ENCODE peak calls at places on chromosomes 5 and 9, in nine cellular contexts. S, C, G, L, N, T, A, V and Q are unnamed samples.

GRCh38 chr5:144219869-144220268 is 49.2 kb downstream of the KCTD16 start:
- DNase-seq in N (no peak), T (no peak), V (no peak), C (no peak), S (no peak), A (no peak), G (no peak), L (no peak), Q (no peak)

GRCh38 chr9:90034071-90034470 is 429.3 kb downstream of the GADD45G start:
- DNase-seq in V (no peak), G (no peak), T (no peak), N (no peak), C (no peak), S (no peak), A (no peak), L (no peak), Q (no peak)

GRCh38 chr5:40716000-40716399 is 36.3 kb downstream of the PTGER4 start:
- DNase-seq in C (no peak), L (no peak), V (no peak), T (no peak), S (no peak), G (no peak), A (no peak), N (no peak), Q (no peak)

GRCh38 chr9:113577525-113578261 is 114.2 kb downstream of the RGS3 start:
- DNase-seq in G (no peak), V (peak), T (no peak), C (no peak), N (no peak), S (peak), L (no peak), A (no peak), Q (no peak)

GRCh38 chr9:70142101-70142500 is 98.5 kb downstream of the MAMDC2 start:
- DNase-seq in C (no peak), G (no peak), L (no peak), A (no peak), T (no peak), S (no peak), N (no peak), V (no peak), Q (no peak)

GRCh38 chr5:140011297-140011802 is 31.7 kb downstream of the NRG2 start:
- DNase-seq in A (no peak), C (no peak), S (peak), T (peak), V (peak), N (no peak), G (no peak), L (no peak), Q (peak)

GRCh38 chr5:89396262-89396975 is 513.4 kb upstream of the MEF2C start:
- DNase-seq in S (peak), N (no peak), T (no peak), V (peak), C (no peak), L (no peak), G (no peak), A (no peak), Q (no peak)

GRCh38 chr5:115624994-115625393 is 842 bp downstream of the TMED7 start:
- DNase-seq in G (no peak), C (no peak), S (no peak), T (no peak), A (no peak), N (no peak), L (no peak), V (no peak), Q (no peak)

GRCh38 chr5:37740331-37741066 is 99.3 kb downstream of the GDNF start:
- DNase-seq in A (no peak), C (no peak), S (no peak), N (no peak), L (no peak), G (no peak), T (no peak), V (peak), Q (no peak)

DNA sequence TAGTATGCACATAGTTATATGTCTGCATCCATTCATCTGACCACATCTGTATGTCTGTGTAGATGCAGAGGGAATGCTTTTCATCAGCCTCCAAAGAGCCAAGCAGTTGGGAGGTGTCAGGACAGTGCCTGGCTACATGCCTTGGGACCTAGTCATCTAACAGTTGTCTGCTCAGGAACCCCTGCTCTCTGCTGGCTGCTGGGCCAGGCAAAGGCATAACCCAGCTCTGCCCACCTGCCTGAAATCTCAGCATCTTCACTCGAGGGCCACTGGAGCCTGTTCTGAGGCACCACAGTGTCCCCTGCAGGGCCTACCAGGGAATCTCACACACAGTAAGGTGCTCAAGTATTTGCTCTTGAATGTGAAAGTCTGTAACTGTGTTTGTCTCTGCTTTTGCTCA is 3.7 kb downstream of the C9orf50 start:
- DNase-seq in A (no peak), S (peak), N (peak), T (no peak), G (no peak), C (no peak), V (peak), L (no peak), Q (peak)
- TF ChIP-seq CTCF in A (peak), S (peak), N (peak), T (no peak), G (no peak), C (no peak), V (peak), L (peak), Q (peak)

GRCh38 chr5:53321073-53321472 is 159.4 kb upstream of the FST start:
- DNase-seq in V (no peak), L (no peak), S (no peak), G (no peak), C (no peak), T (no peak), A (no peak), N (no peak), Q (no peak)

GRCh38 chr5:53321721-53322120 is 158.7 kb upstream of the FST start:
- DNase-seq in S (no peak), T (no peak), V (no peak), G (no peak), L (no peak), C (no peak), A (no peak), N (no peak), Q (no peak)

GRCh38 chr5:53319306-53319705 is 161.1 kb upstream of the FST start:
- DNase-seq in G (no peak), S (no peak), L (no peak), T (no peak), N (no peak), A (no peak), C (no peak), V (no peak), Q (no peak)

GRCh38 chr5:53322257-53322656 is 158.2 kb upstream of the FST start:
- DNase-seq in T (no peak), L (no peak), S (no peak), A (no peak), V (peak), N (no peak), G (no peak), C (no peak), Q (no peak)

GRCh38 chr5:53318303-53318702 is 162.1 kb upstream of the FST start:
- DNase-seq in A (no peak), G (no peak), L (no peak), T (no peak), N (no peak), S (no peak), C (no peak), V (no peak), Q (no peak)
- TF ChIP-seq CTCF in A (no peak), G (no peak), L (peak), T (no peak), N (no peak), S (no peak), C (no peak), V (no peak), Q (no peak)

DNA sequence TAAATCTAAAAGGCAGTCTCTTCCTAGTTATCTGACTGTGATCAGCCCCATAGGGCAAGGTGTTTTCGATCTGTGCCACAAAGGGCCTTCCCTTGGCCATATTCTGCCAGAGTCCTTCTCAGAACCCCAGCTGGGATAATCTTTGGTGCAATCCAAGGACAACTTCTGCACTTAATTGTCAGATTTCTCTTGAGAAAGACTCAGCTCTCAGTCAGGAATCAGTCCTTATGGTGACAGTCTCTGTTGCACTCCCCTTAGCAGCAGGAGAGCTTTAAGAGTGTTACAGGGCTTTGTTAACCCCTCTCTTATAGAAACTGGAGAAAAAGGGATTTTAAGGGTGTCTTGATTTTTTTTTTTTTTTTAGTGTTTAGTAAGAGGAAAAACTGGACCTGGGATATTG is 15.4 kb upstream of the RFX3 start:
- DNase-seq in L (no peak), T (no peak), S (no peak), N (no peak), A (no peak), G (no peak), C (no peak), V (no peak), Q (no peak)
- TF ChIP-seq CTCF in L (no peak), T (no peak), S (no peak), N (no peak), A (no peak), G (no peak), C (no peak), V (no peak), Q (no peak)

DNA sequence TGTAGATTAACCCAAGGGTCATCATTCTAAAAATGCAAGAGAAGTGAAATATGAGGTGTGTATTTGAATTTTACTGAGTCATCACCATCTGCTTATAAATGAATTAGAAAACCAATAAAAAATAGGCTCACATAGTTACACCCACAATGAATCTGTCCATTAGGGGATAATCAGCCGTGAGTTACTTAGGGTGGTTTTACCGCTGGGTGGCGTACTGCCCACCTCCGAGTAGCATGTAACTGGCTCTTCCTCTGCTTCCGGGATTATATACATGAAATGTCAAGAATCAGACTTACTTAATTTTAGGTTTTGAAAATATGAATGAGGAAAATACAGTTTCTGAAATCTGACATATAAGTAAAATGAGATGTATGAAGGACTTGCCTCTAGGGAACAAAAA is 332.9 kb upstream of the CCNG1 start:
- DNase-seq in N (no peak), C (no peak), A (no peak), G (no peak), S (no peak), T (peak), V (no peak), L (peak), Q (no peak)
- TF ChIP-seq CTCF in N (no peak), C (no peak), A (no peak), G (no peak), S (no peak), T (peak), V (no peak), L (peak), Q (no peak)

GRCh38 chr5:138695781-138696180 is 57.4 kb upstream of the CTNNA1 start:
- DNase-seq in L (no peak), A (no peak), S (no peak), T (no peak), V (no peak), G (no peak), C (no peak), N (no peak), Q (no peak)
- TF ChIP-seq CTCF in L (no peak), A (no peak), S (no peak), T (no peak), V (no peak), G (no peak), C (no peak), N (no peak), Q (no peak)